ENCODE peak calls at places on chromosomes 12 and 14, in seven cellular contexts. K is astrocyte of the spinal cord, E is upper lobe of right lung, Y is uterus, Q is adrenal gland, J is body of pancreas, U is tibial nerve. T is an unnamed sample.

GRCh38 chr14:78959674-78960264 is 789.6 kb downstream of the NRXN3 start:
- DNase-seq in K (peak), E (peak), Y (peak), Q (peak), J (peak), U (peak), T (peak)

GRCh38 chr12:5230861-5231260 is 187.2 kb downstream of the KCNA5 start:
- DNase-seq in K (no peak), E (no peak), Y (no peak), Q (no peak), J (no peak), U (no peak), T (peak)

GRCh38 chr12:90515199-90516175 is 439.5 kb downstream of the CCER1 start:
- DNase-seq in K (no peak), E (no peak), Y (no peak), Q (no peak), J (no peak), U (no peak), T (no peak)

GRCh38 chr12:109767456-109767855 is 53.8 kb downstream of the FAM222A start:
- DNase-seq in K (no peak), E (no peak), Y (no peak), Q (no peak), J (no peak), U (no peak), T (no peak)

GRCh38 chr14:31843361-31844091 is 233.6 kb upstream of the ARHGAP5 start:
- DNase-seq in K (peak), E (no peak), Y (no peak), Q (no peak), J (no peak), U (no peak), T (peak)

GRCh38 chr12:10701226-10701681 is 21.9 kb downstream of the YBX3 start:
- DNase-seq in K (no peak), E (no peak), Y (no peak), Q (no peak), J (no peak), U (no peak), T (no peak)

GRCh38 chr14:74671789-74672188 is 41.1 kb downstream of the AREL1 start:
- DNase-seq in K (peak), E (no peak), Y (no peak), Q (no peak), J (no peak), U (no peak), T (peak)

GRCh38 chr12:125203145-125203765 is 138.0 kb downstream of the AACS start:
- DNase-seq in K (no peak), E (no peak), Y (no peak), Q (no peak), J (no peak), U (no peak), T (peak)

GRCh38 chr14:73739899-73740685 is 25.9 kb upstream of the PNMA1 start:
- DNase-seq in K (no peak), E (no peak), Y (no peak), Q (no peak), J (no peak), U (no peak), T (no peak)

GRCh38 chr12:32502693-32503510 is 103.5 kb downstream of the FGD4 start:
- DNase-seq in K (peak), E (no peak), Y (peak), Q (peak), J (peak), U (no peak), T (peak)

GRCh38 chr12:40947812-40948211 is 240.3 kb upstream of the PDZRN4 start:
- DNase-seq in K (no peak), E (no peak), Y (no peak), Q (no peak), J (no peak), U (no peak), T (peak)

GRCh38 chr14:36663404-36664321 is 2.0 kb downstream of the PAX9 start:
- DNase-seq in K (no peak), E (no peak), Y (no peak), Q (no peak), J (no peak), U (no peak), T (peak)
- H3K4me3 ChIP-seq in K (peak), E (peak), Y (peak), Q (no peak), J (no peak), U (no peak), T (peak)

DNA sequence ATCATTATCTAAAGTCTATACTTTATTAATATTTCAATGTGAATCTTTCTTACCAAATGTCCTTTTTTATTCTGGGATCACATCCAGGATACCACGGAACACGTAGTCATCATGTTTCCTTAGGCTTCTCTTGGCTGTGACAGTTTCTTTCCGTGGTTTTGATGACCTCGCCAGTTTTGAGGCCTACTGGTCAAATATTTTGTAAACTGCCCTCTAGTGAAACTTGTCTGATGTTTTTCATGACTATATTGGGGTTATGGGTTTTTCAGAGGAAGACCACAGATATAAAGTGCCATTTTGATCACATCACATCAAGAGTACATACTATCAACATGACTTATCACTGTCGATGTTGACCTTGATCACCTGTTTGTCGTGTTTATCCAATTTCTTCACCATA is 14.1 kb upstream of the SERPINA6 start:
- DNase-seq in K (peak), E (no peak), Y (no peak), Q (no peak), J (no peak), U (no peak), T (peak)
- TF ChIP-seq CTCF in K (no peak), E (no peak), Y (no peak), Q (no peak), J (no peak), U (no peak), T (no peak)

GRCh38 chr12:22494319-22494718 is 50.0 kb downstream of the C2CD5 start:
- DNase-seq in K (no peak), E (no peak), Y (no peak), Q (no peak), J (no peak), U (no peak), T (no peak)

DNA sequence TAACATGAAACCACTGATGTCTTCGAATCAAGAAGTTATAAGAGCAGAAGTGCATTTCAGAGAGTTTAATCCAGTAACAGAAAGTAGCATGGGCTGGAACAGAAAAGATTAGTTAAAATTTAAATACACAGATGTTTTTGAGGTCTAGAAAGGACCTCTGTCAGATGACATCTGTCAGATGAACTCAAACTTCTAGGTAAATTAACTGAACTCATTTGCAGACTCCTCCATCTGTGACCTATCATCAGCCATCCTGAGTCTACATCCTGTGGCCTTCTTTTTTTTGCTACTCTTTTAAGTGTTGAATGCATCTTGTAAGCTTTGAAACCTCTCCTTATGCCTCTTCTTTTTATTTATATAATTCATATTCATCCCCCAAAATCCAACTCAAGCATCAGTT is 53.3 kb downstream of the C2CD5 start:
- DNase-seq in K (no peak), E (no peak), Y (no peak), Q (no peak), J (no peak), U (no peak), T (no peak)
- H3K4me3 ChIP-seq in K (no peak), E (no peak), Y (no peak), Q (no peak), J (no peak), U (no peak), T (no peak)

GRCh38 chr14:22897357-22897756 is 14.3 kb downstream of the REM2 start:
- DNase-seq in K (no peak), E (no peak), Y (no peak), Q (no peak), J (no peak), U (no peak), T (no peak)

GRCh38 chr14:22896760-22897159 is 13.7 kb downstream of the REM2 start:
- DNase-seq in K (no peak), E (no peak), Y (no peak), Q (no peak), J (no peak), U (no peak), T (no peak)

GRCh38 chr14:22896351-22896750 is 13.3 kb downstream of the REM2 start:
- DNase-seq in K (no peak), E (no peak), Y (no peak), Q (no peak), J (no peak), U (no peak), T (no peak)

GRCh38 chr14:22893706-22894105 is 10.7 kb downstream of the REM2 start:
- DNase-seq in K (no peak), E (no peak), Y (no peak), Q (no peak), J (no peak), U (no peak), T (no peak)

GRCh38 chr14:22895402-22895801 is 12.4 kb downstream of the REM2 start:
- DNase-seq in K (no peak), E (no peak), Y (no peak), Q (no peak), J (no peak), U (no peak), T (no peak)
- TF ChIP-seq CTCF in K (no peak), E (no peak), Y (no peak), Q (no peak), J (no peak), U (no peak), T (no peak)

DNA sequence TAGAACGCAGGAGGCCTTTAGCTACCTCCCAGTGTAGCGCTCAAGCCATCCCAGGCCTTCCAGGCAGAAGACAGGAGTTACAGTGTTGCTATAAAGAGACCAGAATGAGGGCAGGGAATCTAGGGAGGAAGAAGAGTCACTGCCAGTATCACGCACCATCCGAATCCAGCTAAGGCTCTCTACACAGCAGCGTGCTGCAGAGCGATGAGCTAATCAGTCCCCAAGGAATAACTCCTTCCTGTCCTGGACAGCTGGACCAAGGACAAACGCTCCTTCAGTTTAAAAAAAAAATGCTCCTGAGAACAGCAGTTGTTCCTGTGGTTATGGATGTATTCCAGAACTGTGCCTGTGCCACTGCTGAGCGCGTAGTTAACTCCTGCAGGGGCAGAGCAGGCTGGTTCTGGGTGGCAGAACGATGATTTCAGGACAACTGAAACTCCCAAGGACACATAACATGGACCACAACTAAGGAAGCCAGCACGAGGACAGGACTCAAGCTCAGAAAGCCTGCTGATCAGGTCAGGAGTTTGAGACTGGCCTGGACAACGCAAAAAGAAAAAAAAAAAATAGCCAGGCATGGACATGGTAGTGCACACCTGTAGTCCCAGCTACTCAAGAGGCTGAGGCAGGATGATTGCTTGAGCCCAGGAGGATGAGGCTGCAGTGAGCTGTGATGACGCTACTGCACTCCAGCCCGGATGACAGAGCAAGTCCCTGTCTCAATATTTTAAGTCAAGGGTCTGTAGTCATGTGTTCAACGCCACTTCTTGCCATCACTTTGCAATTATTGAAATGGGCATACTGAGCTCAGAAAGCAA is 2.6 kb downstream of the IFFO1 start:
- DNase-seq in K (peak), E (no peak), Y (peak), Q (peak), J (no peak), U (peak), T (no peak)
- H3K4me3 ChIP-seq in K (no peak), E (peak), Y (no peak), Q (no peak), J (no peak), U (peak), T (no peak)

GRCh38 chr14:76872796-76873432 is 46.7 kb downstream of the LRRC74A start:
- DNase-seq in K (peak), E (peak), Y (peak), Q (peak), J (peak), U (peak), T (peak)
- TF ChIP-seq CTCF in K (peak), E (peak), Y (peak), Q (peak), J (peak), U (peak), T (peak)

DNA sequence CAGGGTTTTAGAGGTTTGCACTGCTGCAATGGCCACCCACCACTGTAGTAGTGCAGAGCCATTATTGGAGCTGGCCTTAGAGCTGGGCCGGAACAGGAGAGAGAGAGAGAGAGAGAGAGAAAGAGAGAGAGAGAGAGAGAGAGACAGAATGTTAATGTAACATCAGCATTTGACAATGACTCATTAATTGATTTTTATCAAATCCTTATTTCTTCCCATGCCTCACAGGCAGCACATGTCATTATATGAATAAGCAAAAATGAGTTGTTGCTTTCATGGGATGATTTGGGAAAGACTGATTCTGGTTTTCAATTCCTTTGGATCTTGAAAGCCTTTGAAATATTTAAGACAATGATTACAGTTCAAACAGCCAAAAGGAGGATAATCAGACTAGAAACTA is 76.3 kb upstream of the PPP4R3A start:
- DNase-seq in K (no peak), E (no peak), Y (no peak), Q (no peak), J (no peak), U (no peak), T (peak)
- H3K4me3 ChIP-seq in K (no peak), E (no peak), Y (no peak), Q (no peak), J (no peak), U (no peak), T (no peak)

GRCh38 chr14:28596336-28596735 is 170.3 kb upstream of the FOXG1 start:
- DNase-seq in K (peak), E (no peak), Y (no peak), Q (no peak), J (no peak), U (no peak), T (peak)
- TF ChIP-seq CTCF in K (peak), E (no peak), Y (no peak), Q (no peak), J (no peak), U (no peak), T (peak)

GRCh38 chr12:27844427-27845090 is 64.5 kb upstream of the MANSC4 start:
- DNase-seq in K (no peak), E (no peak), Y (no peak), Q (no peak), J (peak), U (no peak), T (peak)
- H3K4me3 ChIP-seq in K (no peak), E (no peak), Y (no peak), Q (no peak), J (no peak), U (no peak), T (no peak)

GRCh38 chr12:70007687-70008086 is 182.7 kb downstream of the MYRFL start:
- DNase-seq in K (no peak), E (no peak), Y (no peak), Q (no peak), J (no peak), U (no peak), T (peak)

GRCh38 chr12:70006619-70006973 is 181.6 kb downstream of the MYRFL start:
- DNase-seq in K (no peak), E (no peak), Y (no peak), Q (no peak), J (no peak), U (no peak), T (no peak)

GRCh38 chr12:70011353-70011752 is 186.3 kb downstream of the MYRFL start:
- DNase-seq in K (no peak), E (no peak), Y (no peak), Q (no peak), J (no peak), U (no peak), T (no peak)

GRCh38 chr12:70005864-70006618 is 181.0 kb downstream of the MYRFL start:
- DNase-seq in K (no peak), E (no peak), Y (no peak), Q (no peak), J (no peak), U (no peak), T (no peak)

GRCh38 chr12:70008944-70009343 is 183.9 kb downstream of the MYRFL start:
- DNase-seq in K (no peak), E (no peak), Y (no peak), Q (no peak), J (no peak), U (no peak), T (no peak)
- TF ChIP-seq CTCF in K (no peak), E (no peak), Y (no peak), Q (no peak), J (no peak), U (no peak), T (no peak)